ENCODE peak calls at places on chromosomes 6 and 20, in four cellular contexts. J is naive thymus-derived CD8-positive, alpha-beta T cell; P is fibroblast of the conjunctiva; E is activated naive CD8-positive, alpha-beta T cell treated with anti-CD3 and anti-CD28 coated beads, Interleukin-2, amount 50 U/mL, for 24 hours. G is an unnamed sample.

GRCh38 chr20:59972037-59972801 is 14.0 kb downstream of the CDH26 start:
- DNase-seq in J (no peak), P (no peak), E (no peak), G (no peak)

GRCh38 chr20:32583581-32584045 is 1.5 kb downstream of the NOL4L start:
- DNase-seq in P (no peak), E (peak), J (no peak), G (no peak)

GRCh38 chr6:82419088-82419720 is 55.6 kb downstream of the TPBG start:
- DNase-seq in J (no peak), P (no peak), E (no peak), G (no peak)

GRCh38 chr6:5067305-5067704 is 17.8 kb upstream of the PPP1R3G start:
- DNase-seq in E (no peak), P (no peak), J (no peak), G (no peak)

GRCh38 chr20:13788167-13788834 is 3.5 kb downstream of the NDUFAF5 start:
- DNase-seq in P (peak), E (peak), J (no peak), G (peak)

GRCh38 chr20:1809611-1810510 is 85.3 kb upstream of the SIRPA start:
- DNase-seq in P (no peak), E (no peak), J (no peak), G (no peak)

GRCh38 chr20:49965781-49966304 is 16.9 kb upstream of the SNAI1 start:
- DNase-seq in P (no peak), E (no peak), J (no peak), G (no peak)

GRCh38 chr6:53290547-53291510 is 57.9 kb downstream of the ELOVL5 start:
- DNase-seq in P (no peak), J (no peak), E (no peak), G (no peak)